ENCODE peak calls at places on chromosomes 4 and X, in nine cellular contexts. S is HT1080; Q is lower leg skin; R is Panc1; N is A172; W is stimulated activated CD4-positive, alpha-beta T cell treated with anti-CD3 and anti-CD28 coated beads, Interleukin-1b, Interleukin-23, amount 100 ng/mL, for 24 hours; O is GM13976; V is OCI-M1; Y is GDM1. T is an unnamed sample.

GRCh38 chr4:37670249-37670648 is 15.9 kb downstream of the RELL1 start:
- DNase-seq in S (no peak), Q (no peak), R (no peak), N (peak), W (no peak), O (no peak), V (no peak), Y (no peak), T (no peak)

GRCh38 chr4:56450342-56450741 is 14.3 kb downstream of the PAICS start:
- DNase-seq in S (no peak), Q (no peak), R (no peak), N (no peak), W (no peak), O (no peak), V (no peak), Y (no peak), T (no peak)

GRCh38 chr4:34932591-34932990 is 1311.7 kb downstream of the ARAP2 start:
- DNase-seq in S (no peak), Q (no peak), R (no peak), N (no peak), W (no peak), O (no peak), V (no peak), Y (no peak), T (no peak)

GRCh38 chr4:8228319-8229250 is 29.5 kb downstream of the SH3TC1 start:
- DNase-seq in S (peak), Q (peak), R (no peak), N (peak), W (peak), O (peak), V (peak), Y (peak), T (no peak)

GRCh38 chrX:122046226-122046625 is 998.8 kb downstream of the GLUD2 start:
- DNase-seq in S (no peak), Q (no peak), R (no peak), N (no peak), W (no peak), O (no peak), V (no peak), Y (no peak), T (no peak)

GRCh38 chr4:97104006-97104405 is 1039.3 kb downstream of the STPG2 start:
- DNase-seq in S (no peak), Q (no peak), R (no peak), N (no peak), W (no peak), O (no peak), V (no peak), Y (no peak), T (no peak)

GRCh38 chrX:40008841-40009461 is 88.8 kb downstream of the BCOR start:
- DNase-seq in S (no peak), Q (no peak), R (no peak), N (no peak), W (peak), O (peak), V (no peak), Y (no peak), T (peak)

GRCh38 chr4:100361336-100361735 is 156.5 kb downstream of the EMCN start:
- DNase-seq in S (no peak), Q (no peak), R (no peak), N (no peak), W (no peak), O (no peak), V (no peak), Y (no peak), T (no peak)

GRCh38 chr4:87109945-87110344 is 110.5 kb downstream of the KLHL8 start:
- DNase-seq in S (no peak), Q (no peak), R (no peak), N (no peak), W (no peak), O (no peak), V (no peak), Y (no peak), T (no peak)

GRCh38 chr4:8322794-8323704 is 53.5 kb downstream of the HTRA3 start:
- DNase-seq in S (no peak), Q (no peak), R (no peak), N (no peak), W (no peak), O (no peak), V (no peak), Y (no peak), T (no peak)

GRCh38 chrX:101415180-101416130 is 7.4 kb downstream of the HNRNPH2 start:
- DNase-seq in S (no peak), Q (peak), R (peak), N (peak), W (no peak), O (peak), V (peak), Y (peak), T (peak)

GRCh38 chr4:122739174-122739573 is 6.7 kb downstream of the BBS12 start:
- DNase-seq in S (peak), Q (no peak), R (no peak), N (no peak), W (no peak), O (no peak), V (no peak), Y (no peak), T (no peak)

GRCh38 chrX:125205084-125205917 is 114.4 kb upstream of the TEX13C start:
- DNase-seq in S (peak), Q (peak), R (no peak), N (no peak), W (no peak), O (peak), V (peak), Y (no peak), T (peak)

GRCh38 chr4:139403457-139403856 is 50.5 kb upstream of the RAB33B start:
- DNase-seq in S (no peak), Q (no peak), R (no peak), N (no peak), W (no peak), O (no peak), V (peak), Y (no peak), T (no peak)

GRCh38 chr4:81635747-81636146 is 164.0 kb upstream of the RASGEF1B start:
- DNase-seq in S (no peak), Q (peak), R (no peak), N (peak), W (no peak), O (no peak), V (peak), Y (peak), T (peak)

GRCh38 chr4:39233783-39234182 is 51.5 kb downstream of the WDR19 start:
- DNase-seq in S (no peak), Q (no peak), R (no peak), N (no peak), W (no peak), O (no peak), V (no peak), Y (no peak), T (no peak)

GRCh38 chr4:125168531-125168930 is 146.2 kb upstream of the FAT4 start:
- DNase-seq in S (no peak), Q (no peak), R (no peak), N (peak), W (no peak), O (no peak), V (no peak), Y (no peak), T (no peak)

GRCh38 chr4:68373513-68373912 is 23.6 kb upstream of the YTHDC1 start:
- DNase-seq in S (no peak), Q (peak), R (no peak), N (no peak), W (peak), O (peak), V (peak), Y (no peak), T (no peak)

GRCh38 chrX:24204331-24204730 is 54.8 kb downstream of the ZFX start:
- DNase-seq in S (no peak), Q (no peak), R (no peak), N (no peak), W (no peak), O (no peak), V (no peak), Y (no peak), T (no peak)

T was measured in ACHN.